ENCODE peak calls at places on chromosomes 4 and X, in six cellular contexts. One of them, this sample, is unnamed.

GRCh38 chr4:53508446-53508845 is 82.8 kb downstream of the LNX1 start:
- DNase-seq in sigmoid colon: no peak
- DNase-seq in HCT116: no peak
- DNase-seq in transverse colon: no peak
- DNase-seq in K562: no peak
- DNase-seq in H1: no peak
- DNase-seq in this sample: no peak

GRCh38 chr4:150342945-150343344 is 239.0 kb upstream of the MAB21L2 start:
- DNase-seq in H1: no peak
- DNase-seq in sigmoid colon: peak; percentile 75
- DNase-seq in HCT116: no peak
- DNase-seq in transverse colon: no peak
- DNase-seq in K562: no peak
- DNase-seq in this sample: no peak

GRCh38 chr4:113975578-113975977 is 3.9 kb downstream of the ARSJ start:
- DNase-seq in H1: no peak
- DNase-seq in HCT116: no peak
- DNase-seq in K562: no peak
- DNase-seq in sigmoid colon: no peak
- DNase-seq in transverse colon: no peak
- DNase-seq in this sample: no peak

GRCh38 chr4:123463869-123464268 is 67.3 kb downstream of the SPRY1 start:
- DNase-seq in HCT116: no peak
- DNase-seq in sigmoid colon: no peak
- DNase-seq in K562: no peak
- DNase-seq in transverse colon: no peak
- DNase-seq in H1: no peak
- DNase-seq in this sample: no peak

GRCh38 chrX:53481816-53482485 is 47.8 kb upstream of the HSD17B10 start:
- DNase-seq in K562: peak; percentile 22
- DNase-seq in sigmoid colon: peak; percentile 66
- DNase-seq in transverse colon: peak; percentile 66
- DNase-seq in H1: peak; percentile 61
- DNase-seq in HCT116: peak; percentile 45
- DNase-seq in this sample: peak; percentile 73

GRCh38 chrX:120336899-120337298 is 25.0 kb upstream of the ATP1B4 start:
- DNase-seq in H1: no peak
- DNase-seq in HCT116: no peak
- DNase-seq in transverse colon: no peak
- DNase-seq in K562: no peak
- DNase-seq in sigmoid colon: no peak
- DNase-seq in this sample: no peak

GRCh38 chrX:50333308-50333707 is 128.7 kb downstream of the CCNB3 start:
- DNase-seq in sigmoid colon: no peak
- DNase-seq in transverse colon: no peak
- DNase-seq in H1: no peak
- DNase-seq in K562: no peak
- DNase-seq in HCT116: no peak
- DNase-seq in this sample: no peak

GRCh38 chrX:130702867-130703707 is 199.9 kb downstream of the ENOX2 start:
- DNase-seq in transverse colon: no peak
- DNase-seq in HCT116: no peak
- DNase-seq in sigmoid colon: no peak
- DNase-seq in H1: no peak
- DNase-seq in K562: no peak
- DNase-seq in this sample: no peak

GRCh38 chr4:105989411-105990242 is 94.4 kb downstream of the NPNT start:
- DNase-seq in sigmoid colon: no peak
- DNase-seq in K562: no peak
- DNase-seq in H1: no peak
- DNase-seq in HCT116: no peak
- DNase-seq in transverse colon: no peak
- DNase-seq in this sample: no peak

GRCh38 chrX:45888518-45888917 is 656.7 kb downstream of the ZNF674 start:
- DNase-seq in sigmoid colon: no peak
- DNase-seq in transverse colon: no peak
- DNase-seq in H1: no peak
- DNase-seq in HCT116: no peak
- DNase-seq in K562: no peak
- DNase-seq in this sample: no peak

GRCh38 chr4:37765741-37766140 is 60.7 kb upstream of the PGM2 start:
- DNase-seq in sigmoid colon: no peak
- DNase-seq in K562: no peak
- DNase-seq in H1: no peak
- DNase-seq in transverse colon: no peak
- DNase-seq in HCT116: no peak
- DNase-seq in this sample: no peak

GRCh38 chr4:101599620-101600019 is 190.9 kb upstream of the BANK1 start:
- DNase-seq in transverse colon: no peak
- DNase-seq in HCT116: no peak
- DNase-seq in H1: no peak
- DNase-seq in sigmoid colon: no peak
- DNase-seq in K562: no peak
- DNase-seq in this sample: no peak

GRCh38 chr4:9923195-9923812 is 98.0 kb downstream of the SLC2A9 start:
- DNase-seq in HCT116: no peak
- DNase-seq in K562: no peak
- DNase-seq in H1: no peak
- DNase-seq in transverse colon: no peak
- DNase-seq in sigmoid colon: no peak
- DNase-seq in this sample: no peak

GRCh38 chrX:15747626-15748173 is 9.6 kb downstream of the CA5B start:
- DNase-seq in K562: peak; percentile 24
- DNase-seq in sigmoid colon: no peak
- DNase-seq in transverse colon: no peak
- DNase-seq in HCT116: no peak
- DNase-seq in H1: no peak
- DNase-seq in this sample: no peak

GRCh38 chr4:7070729-7071511 is 3.1 kb upstream of the GRPEL1 start:
- DNase-seq in H1: peak; percentile 98
- DNase-seq in HCT116: peak; percentile 79
- DNase-seq in K562: peak; percentile 67
- DNase-seq in transverse colon: peak; percentile 91
- DNase-seq in sigmoid colon: peak; percentile 86
- DNase-seq in this sample: peak; percentile 92
- TF ChIP-seq CTCF in H1: no peak
- TF ChIP-seq CTCF in HCT116: peak; percentile 98
- TF ChIP-seq CTCF in K562: peak; percentile 93
- TF ChIP-seq CTCF in transverse colon: peak; percentile 99
- TF ChIP-seq CTCF in sigmoid colon: peak; percentile 99
- TF ChIP-seq CTCF in this sample: peak; percentile 98

DNA sequence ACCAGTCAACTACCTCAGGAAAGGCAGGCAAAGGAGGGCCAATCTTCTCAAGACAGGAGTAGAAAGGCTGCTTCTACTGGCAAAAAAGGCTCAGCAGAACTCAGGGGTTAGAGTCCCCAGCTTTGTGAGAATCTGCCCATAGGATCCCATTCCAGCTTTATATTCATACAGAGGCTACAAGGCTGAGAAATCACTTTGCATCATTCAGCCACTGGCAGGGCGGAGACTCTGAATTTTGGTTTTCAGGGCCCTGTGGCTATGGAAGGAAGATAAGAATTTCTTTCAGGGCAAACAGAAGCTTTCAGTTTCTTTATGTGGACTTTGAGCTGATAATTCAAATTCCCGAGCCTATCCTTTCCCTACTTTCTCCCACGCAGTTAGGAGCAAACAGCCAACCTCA is 165.1 kb upstream of the PPP1R2C start:
- DNase-seq in H1: no peak
- DNase-seq in HCT116: no peak
- DNase-seq in sigmoid colon: no peak
- DNase-seq in transverse colon: no peak
- DNase-seq in K562: no peak
- DNase-seq in this sample: no peak
- H3K4me1 ChIP-seq in H1: no peaks in the 10 kb centered on the region
- H3K4me1 ChIP-seq in HCT116: no peaks in the 10 kb centered on the region
- H3K4me1 ChIP-seq in sigmoid colon: no peaks in the 10 kb centered on the region
- H3K4me1 ChIP-seq in transverse colon: no peaks in the 10 kb centered on the region
- H3K4me1 ChIP-seq in K562: no peaks in the 10 kb centered on the region
- H3K4me1 ChIP-seq in this sample: no peaks in the 10 kb centered on the region

GRCh38 chr4:154741877-154742851 is 1.6 kb upstream of the LRAT start:
- DNase-seq in K562: no peak
- DNase-seq in H1: peak; percentile 64
- DNase-seq in sigmoid colon: no peak
- DNase-seq in HCT116: no peak
- DNase-seq in transverse colon: no peak
- DNase-seq in this sample: no peak
- TF ChIP-seq POLR2AphosphoS5 in K562: no peak
- TF ChIP-seq POLR2AphosphoS5 in H1: no peak
- TF ChIP-seq POLR2AphosphoS5 in sigmoid colon: no peak
- TF ChIP-seq POLR2AphosphoS5 in HCT116: no peak
- TF ChIP-seq POLR2AphosphoS5 in transverse colon: no peak
- TF ChIP-seq POLR2AphosphoS5 in this sample: no peak

GRCh38 chr4:3205995-3206394 is 43.0 kb upstream of the MSANTD1 start:
- DNase-seq in H1: no peak
- DNase-seq in K562: no peak
- DNase-seq in HCT116: no peak
- DNase-seq in sigmoid colon: no peak
- DNase-seq in transverse colon: no peak
- DNase-seq in this sample: no peak

GRCh38 chr4:3206439-3207100 is 42.4 kb upstream of the MSANTD1 start:
- DNase-seq in H1: no peak
- DNase-seq in HCT116: no peak
- DNase-seq in transverse colon: no peak
- DNase-seq in sigmoid colon: no peak
- DNase-seq in K562: no peak
- DNase-seq in this sample: no peak

GRCh38 chr4:3208826-3209225 is 40.1 kb upstream of the MSANTD1 start:
- DNase-seq in H1: no peak
- DNase-seq in transverse colon: no peak
- DNase-seq in K562: no peak
- DNase-seq in sigmoid colon: no peak
- DNase-seq in HCT116: no peak
- DNase-seq in this sample: no peak

GRCh38 chr4:3209551-3210325 is 39.2 kb upstream of the MSANTD1 start:
- DNase-seq in transverse colon: no peak
- DNase-seq in K562: no peak
- DNase-seq in sigmoid colon: no peak
- DNase-seq in HCT116: no peak
- DNase-seq in H1: no peak
- DNase-seq in this sample: no peak

GRCh38 chr4:3207531-3208037 is 41.4 kb upstream of the MSANTD1 start:
- DNase-seq in H1: no peak
- DNase-seq in transverse colon: no peak
- DNase-seq in K562: no peak
- DNase-seq in HCT116: no peak
- DNase-seq in sigmoid colon: no peak
- DNase-seq in this sample: no peak
- TF ChIP-seq CTCF in H1: no peak
- TF ChIP-seq CTCF in transverse colon: no peak
- TF ChIP-seq CTCF in K562: no peak
- TF ChIP-seq CTCF in HCT116: no peak
- TF ChIP-seq CTCF in sigmoid colon: no peak
- TF ChIP-seq CTCF in this sample: no peak

DNA sequence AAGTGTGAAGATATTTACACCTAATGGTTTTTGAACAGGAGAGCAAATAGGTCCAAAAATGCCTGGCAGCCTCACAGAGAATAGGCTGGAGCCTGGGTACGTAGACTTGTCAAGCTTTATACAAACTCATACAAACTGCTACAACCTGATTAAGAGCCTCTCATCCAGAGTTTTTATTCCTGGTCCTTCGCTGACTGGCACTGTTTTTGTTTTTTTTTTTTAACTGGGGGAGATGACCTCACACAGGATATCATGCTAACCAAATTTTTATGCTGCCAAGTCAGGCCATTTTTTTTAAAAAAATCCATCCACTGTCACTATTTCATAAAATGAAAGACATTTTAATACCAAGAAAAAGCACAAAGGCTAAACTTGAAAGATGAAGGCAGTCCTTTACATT is 1.9 kb downstream of the FAM114A1 start:
- DNase-seq in HCT116: no peak
- DNase-seq in sigmoid colon: no peak
- DNase-seq in H1: no peak
- DNase-seq in K562: no peak
- DNase-seq in transverse colon: no peak
- DNase-seq in this sample: no peak
- H3K4me1 ChIP-seq in HCT116: peaks cover 28% of the 10 kb centered on the region
- H3K4me1 ChIP-seq in sigmoid colon: peaks cover 71% of the 10 kb centered on the region
- H3K4me1 ChIP-seq in H1: peaks cover 11% of the 10 kb centered on the region
- H3K4me1 ChIP-seq in K562: peaks cover 31% of the 10 kb centered on the region
- H3K4me1 ChIP-seq in transverse colon: peaks cover 79% of the 10 kb centered on the region
- H3K4me1 ChIP-seq in this sample: peaks cover 30% of the 10 kb centered on the region

GRCh38 chr4:42478509-42478908 is 81.2 kb downstream of the SHISA3 start:
- DNase-seq in K562: no peak
- DNase-seq in HCT116: no peak
- DNase-seq in transverse colon: no peak
- DNase-seq in H1: no peak
- DNase-seq in sigmoid colon: no peak
- DNase-seq in this sample: no peak
- TF ChIP-seq POLR2AphosphoS5 in K562: no peak
- TF ChIP-seq POLR2AphosphoS5 in HCT116: no peak
- TF ChIP-seq POLR2AphosphoS5 in transverse colon: no peak
- TF ChIP-seq POLR2AphosphoS5 in H1: no peak
- TF ChIP-seq POLR2AphosphoS5 in sigmoid colon: no peak
- TF ChIP-seq POLR2AphosphoS5 in this sample: no peak

GRCh38 chrX:109638158-109638557 is 13.2 kb upstream of the KCNE5 start:
- DNase-seq in transverse colon: no peak
- DNase-seq in K562: no peak
- DNase-seq in H1: no peak
- DNase-seq in HCT116: no peak
- DNase-seq in sigmoid colon: no peak
- DNase-seq in this sample: no peak

GRCh38 chrX:109635151-109635550 is 10.2 kb upstream of the KCNE5 start:
- DNase-seq in transverse colon: no peak
- DNase-seq in HCT116: no peak
- DNase-seq in sigmoid colon: no peak
- DNase-seq in H1: no peak
- DNase-seq in K562: peak; percentile 25
- DNase-seq in this sample: no peak

GRCh38 chrX:109629310-109629709 is 4.3 kb upstream of the KCNE5 start:
- DNase-seq in transverse colon: no peak
- DNase-seq in sigmoid colon: no peak
- DNase-seq in K562: no peak
- DNase-seq in HCT116: no peak
- DNase-seq in H1: no peak
- DNase-seq in this sample: no peak

DNA sequence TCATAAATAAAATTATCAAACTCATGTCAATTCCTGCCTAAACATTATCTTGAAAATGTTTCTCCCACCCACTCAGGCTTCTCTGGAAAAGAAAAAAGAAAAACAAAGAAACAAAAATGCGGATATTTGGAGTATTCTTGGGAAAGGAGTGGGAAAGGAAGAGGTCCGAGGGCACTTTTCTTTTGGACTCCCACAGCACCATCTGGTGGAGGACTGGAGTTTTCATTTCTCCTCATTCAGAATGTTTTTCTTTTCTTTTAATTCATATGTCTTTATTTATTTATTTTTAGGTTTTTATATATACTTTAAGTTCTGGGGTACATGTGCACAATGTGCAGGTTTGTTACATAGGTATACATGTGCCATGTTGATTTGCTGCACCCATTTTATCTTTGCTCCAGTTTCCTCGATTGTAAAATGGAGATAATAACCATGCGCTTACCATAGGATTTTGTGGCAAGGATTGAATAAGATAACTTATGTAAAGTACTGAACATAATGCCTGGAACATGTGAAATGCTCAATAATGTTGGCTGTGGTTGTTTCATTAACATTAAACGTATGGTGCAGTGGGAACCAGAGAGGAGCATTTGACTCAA is 8.0 kb upstream of the KCNE5 start:
- DNase-seq in H1: no peak
- DNase-seq in transverse colon: no peak
- DNase-seq in K562: peak; percentile 27
- DNase-seq in sigmoid colon: no peak
- DNase-seq in HCT116: no peak
- DNase-seq in this sample: no peak
- TF ChIP-seq CTCF in H1: no peak
- TF ChIP-seq CTCF in transverse colon: peak; percentile 42
- TF ChIP-seq CTCF in K562: peak; percentile 64
- TF ChIP-seq CTCF in sigmoid colon: no peak
- TF ChIP-seq CTCF in HCT116: peak; percentile 25
- TF ChIP-seq CTCF in this sample: no peak